ENCODE peak calls at places on chromosome 5, in six cellular contexts. X is sigmoid colon, J is K562, Y is A549, S is HepG2, U is stomach. T is an unnamed sample.
A peak's percentile ranks its signal among the peaks of the same experiment; 100 is the strongest.

GRCh38 chr5:19928556-19929421 is 59.2 kb downstream of the CDH18 start:
- DNase-seq in U (no peak), J (no peak), S (peak; percentile 6), Y (peak; percentile 3), X (no peak), T (no peak)

GRCh38 chr5:128782446-128782845 is 182.8 kb upstream of the SLC27A6 start:
- DNase-seq in U (peak; percentile 74), X (peak; percentile 84), J (no peak), Y (no peak), S (no peak), T (no peak)

GRCh38 chr5:1003296-1003937 is 5.2 kb upstream of the NKD2 start:
- DNase-seq in S (no peak), X (peak; percentile 63), Y (no peak), U (peak; percentile 26), J (no peak), T (peak; percentile 53)

GRCh38 chr5:163889369-163889768 is 383.9 kb downstream of the MAT2B start:
- DNase-seq in X (no peak), U (no peak), J (no peak), S (no peak), Y (no peak), T (no peak)

GRCh38 chr5:25544652-25545249 is 900.0 kb upstream of the CDH10 start:
- DNase-seq in X (no peak), U (peak; percentile 25), Y (peak; percentile 4), S (peak; percentile 31), J (peak; percentile 6), T (peak; percentile 23)

GRCh38 chr5:58548104-58548503 is 34.8 kb upstream of the RAB3C start:
- DNase-seq in X (no peak), S (no peak), J (no peak), U (no peak), Y (no peak), T (no peak)

GRCh38 chr5:107218457-107219193 is 452.1 kb downstream of the EFNA5 start:
- DNase-seq in X (no peak), Y (no peak), J (no peak), S (no peak), U (no peak), T (no peak)

GRCh38 chr5:170572453-170572852 is 68.6 kb downstream of the KCNIP1 start:
- DNase-seq in S (no peak), U (no peak), J (no peak), X (no peak), Y (no peak), T (no peak)

GRCh38 chr5:90434116-90434714 is 24.7 kb upstream of the CETN3 start:
- DNase-seq in S (peak; percentile 39), U (peak; percentile 33), X (no peak), Y (no peak), J (peak; percentile 29), T (no peak)

GRCh38 chr5:75279324-75279723 is 42.6 kb upstream of the ANKRD31 start:
- DNase-seq in S (no peak), U (no peak), X (no peak), J (no peak), Y (no peak), T (no peak)

GRCh38 chr5:132873119-132873929 is at the start of gene LEAP2:
- DNase-seq in Y (no peak), U (peak; percentile 39), J (no peak), S (peak; percentile 95), X (no peak), T (no peak)

GRCh38 chr5:80623911-80624457 is 30.5 kb upstream of the MSH3 start:
- DNase-seq in J (no peak), X (no peak), Y (no peak), U (no peak), S (no peak), T (no peak)

GRCh38 chr5:53067641-53068040 is 41.9 kb downstream of the MOCS2 start:
- DNase-seq in U (no peak), Y (no peak), J (no peak), X (no peak), S (no peak), T (no peak)

GRCh38 chr5:141848771-141849370 is 29.3 kb downstream of the PCDH1 start:
- DNase-seq in Y (peak; percentile 74), X (peak; percentile 75), U (peak; percentile 80), J (peak; percentile 74), S (peak; percentile 71), T (no peak)

GRCh38 chr5:111271885-111272284 is 47.7 kb downstream of the CAMK4 start:
- DNase-seq in J (no peak), S (no peak), Y (no peak), X (no peak), U (no peak), T (no peak)

GRCh38 chr5:164357405-164358033 is 852.1 kb downstream of the MAT2B start:
- DNase-seq in Y (no peak), J (no peak), U (no peak), X (no peak), S (no peak), T (no peak)

GRCh38 chr5:166708271-166708670 is 1583.2 kb upstream of the WWC1 start:
- DNase-seq in J (no peak), U (no peak), S (no peak), Y (no peak), X (no peak), T (no peak)

GRCh38 chr5:142327111-142327842 is 2.5 kb upstream of the SPRY4 start:
- DNase-seq in J (no peak), Y (no peak), U (no peak), X (peak; percentile 58), S (no peak), T (no peak)

GRCh38 chr5:159874308-159874707 is 42.0 kb upstream of the ADRA1B start:
- DNase-seq in J (no peak), Y (peak; percentile 9), X (no peak), S (no peak), U (no peak), T (no peak)

GRCh38 chr5:77266291-77266690 is 55.8 kb downstream of the PDE8B start:
- DNase-seq in S (no peak), Y (no peak), X (no peak), J (no peak), U (no peak), T (no peak)

GRCh38 chr5:80565330-80565729 is 4.8 kb downstream of the ANKRD34B start:
- DNase-seq in J (no peak), S (no peak), X (no peak), U (no peak), Y (no peak), T (no peak)

GRCh38 chr5:154162475-154163217 is 27.9 kb upstream of the GALNT10 start:
- DNase-seq in X (no peak), S (no peak), J (no peak), U (no peak), Y (no peak), T (no peak)

GRCh38 chr5:157172408-157172807 is 6.3 kb upstream of the GARIN3 start:
- DNase-seq in U (no peak), S (no peak), Y (no peak), X (no peak), J (no peak), T (no peak)

GRCh38 chr5:43192558-43193170 is 639 bp downstream of the NIM1K start:
- DNase-seq in J (no peak), U (no peak), X (peak; percentile 73), S (no peak), Y (no peak), T (peak; percentile 88)

GRCh38 chr5:127909078-127909477 is 174.5 kb upstream of the SLC12A2 start:
- DNase-seq in X (no peak), J (peak; percentile 8), U (no peak), Y (peak; percentile 39), S (peak; percentile 42), T (peak; percentile 39)

GRCh38 chr5:82635561-82636288 is 357.6 kb upstream of the RPS23 start:
- DNase-seq in Y (peak; percentile 67), S (peak; percentile 98), J (no peak), X (no peak), U (no peak), T (no peak)

GRCh38 chr5:5335708-5336211 is 86.7 kb upstream of the ICE1 start:
- DNase-seq in U (no peak), S (peak; percentile 70), Y (peak; percentile 46), J (no peak), X (no peak), T (no peak)

GRCh38 chr5:133325834-133326233 is 274.0 kb downstream of the HSPA4 start:
- DNase-seq in X (no peak), S (no peak), Y (no peak), U (no peak), J (no peak), T (no peak)

GRCh38 chr5:143403607-143404415 is at the start of gene NR3C1:
- DNase-seq in J (peak; percentile 81), Y (peak; percentile 50), X (peak; percentile 94), S (peak; percentile 58), U (peak; percentile 88), T (peak; percentile 98)
- TF ChIP-seq POLR2A in J (peak; percentile 40), Y (peak; percentile 52), X (no peak), S (peak; percentile 25), U (no peak), T (peak; percentile 83)

DNA sequence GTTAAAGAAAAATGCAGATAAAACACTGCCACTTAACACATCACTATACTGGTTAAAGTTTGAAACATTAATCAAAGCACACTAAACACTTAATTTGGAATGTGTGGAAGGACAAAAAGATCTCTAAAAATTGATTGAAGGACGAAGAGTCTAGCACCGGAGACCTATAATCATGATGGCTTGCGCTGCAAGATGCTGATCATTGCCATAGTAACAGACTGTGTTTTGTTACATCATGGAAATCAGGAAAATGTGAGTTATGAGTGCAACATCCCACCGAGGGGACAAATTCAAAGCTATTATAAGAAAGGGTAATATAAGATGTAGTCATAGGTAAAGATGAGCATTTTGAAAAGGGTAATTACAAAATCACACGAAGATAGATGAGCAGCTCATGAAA is 278.7 kb upstream of the CTNND2 start:
- DNase-seq in Y (no peak), U (no peak), S (no peak), J (no peak), X (no peak), T (no peak)
- TF ChIP-seq EP300 in Y (no peak), U (no peak), S (no peak), J (no peak), X (no peak), T (no peak)

DNA sequence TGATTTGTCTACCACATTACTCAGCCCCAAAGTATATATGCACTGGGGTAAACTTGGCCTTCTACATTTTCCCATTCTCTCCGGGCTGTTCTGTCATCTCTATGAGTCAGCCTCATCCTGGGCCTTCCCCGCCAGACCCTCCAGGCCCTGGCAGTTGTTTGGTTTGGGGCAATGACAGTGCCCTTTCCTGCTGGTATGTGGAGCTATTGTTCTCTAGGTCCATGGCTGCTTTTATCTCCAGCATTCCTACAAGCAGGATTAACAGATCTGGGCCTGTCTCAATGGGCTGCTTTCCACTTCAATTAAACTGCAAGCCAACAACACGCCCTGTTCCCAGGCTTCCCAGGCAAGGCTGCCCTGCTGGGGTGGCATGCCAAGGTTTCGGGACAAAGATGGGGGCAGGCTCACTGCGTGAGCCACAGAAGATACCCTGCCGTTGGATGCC is 136.4 kb downstream of the SLIT3 start:
- DNase-seq in X (no peak), S (no peak), U (peak; percentile 74), J (no peak), Y (peak; percentile 84), T (no peak)
- H3K27ac ChIP-seq in X (peak overlapping the region; percentile 14), S (no peak overlapping the region), U (no peak overlapping the region), J (no peak overlapping the region), Y (peak overlapping the region; percentile 80), T (no peak overlapping the region)

GRCh38 chr5:56737918-56738606 is 77.3 kb upstream of the MAP3K1 start:
- DNase-seq in J (no peak), Y (no peak), U (no peak), S (no peak), X (no peak), T (no peak)
- TF ChIP-seq POLR2A in J (no peak), Y (no peak), U (no peak), S (no peak), X (no peak), T (no peak)

T was measured in upper lobe of left lung.